ENCODE peak calls at places on chromosome 9, in six cellular contexts. One of them, this sample, is unnamed.

GRCh38 chr9:77616191-77616590 is 31.9 kb downstream of the GNA14 start:
- DNase-seq in suprapubic skin: no peak
- DNase-seq in lower leg skin: no peak
- DNase-seq in AG04450: no peak
- DNase-seq in stomach: no peak
- DNase-seq in esophagus squamous epithelium: no peak
- DNase-seq in this sample: no peak

GRCh38 chr9:114205171-114206015 is 50.1 kb downstream of the COL27A1 start:
- DNase-seq in suprapubic skin: no peak
- DNase-seq in lower leg skin: no peak
- DNase-seq in AG04450: no peak
- DNase-seq in stomach: no peak
- DNase-seq in esophagus squamous epithelium: no peak
- DNase-seq in this sample: no peak

GRCh38 chr9:130870491-130871381 is 25.9 kb downstream of the QRFP start:
- DNase-seq in suprapubic skin: no peak
- DNase-seq in lower leg skin: no peak
- DNase-seq in AG04450: no peak
- DNase-seq in stomach: no peak
- DNase-seq in esophagus squamous epithelium: no peak
- DNase-seq in this sample: no peak

GRCh38 chr9:19162956-19163355 is 35.7 kb upstream of the PLIN2 start:
- DNase-seq in suprapubic skin: no peak
- DNase-seq in lower leg skin: no peak
- DNase-seq in AG04450: no peak
- DNase-seq in stomach: no peak
- DNase-seq in esophagus squamous epithelium: no peak
- DNase-seq in this sample: no peak

GRCh38 chr9:120265791-120266190 is 314.2 kb downstream of the CDK5RAP2 start:
- DNase-seq in suprapubic skin: no peak
- DNase-seq in lower leg skin: no peak
- DNase-seq in AG04450: no peak
- DNase-seq in stomach: no peak
- DNase-seq in esophagus squamous epithelium: no peak
- DNase-seq in this sample: no peak

GRCh38 chr9:113614843-113615648 is 151.5 kb downstream of the RGS3 start:
- DNase-seq in suprapubic skin: no peak
- DNase-seq in lower leg skin: no peak
- DNase-seq in AG04450: no peak
- DNase-seq in stomach: no peak
- DNase-seq in esophagus squamous epithelium: no peak
- DNase-seq in this sample: no peak

GRCh38 chr9:113978954-113979712 is 99.0 kb downstream of the AMBP start:
- DNase-seq in suprapubic skin: no peak
- DNase-seq in lower leg skin: no peak
- DNase-seq in AG04450: no peak
- DNase-seq in stomach: no peak
- DNase-seq in esophagus squamous epithelium: no peak
- DNase-seq in this sample: no peak

GRCh38 chr9:123929870-123930831 is at the start of gene DENND1A:
- DNase-seq in suprapubic skin: peak
- DNase-seq in lower leg skin: peak
- DNase-seq in AG04450: peak
- DNase-seq in stomach: peak
- DNase-seq in esophagus squamous epithelium: peak
- DNase-seq in this sample: peak

GRCh38 chr9:126705767-126706697 is 92.3 kb downstream of the LMX1B start:
- DNase-seq in suprapubic skin: peak
- DNase-seq in lower leg skin: peak
- DNase-seq in AG04450: no peak
- DNase-seq in stomach: peak
- DNase-seq in esophagus squamous epithelium: no peak
- DNase-seq in this sample: peak

GRCh38 chr9:134783699-134784039 is 96.9 kb upstream of the FCN2 start:
- DNase-seq in suprapubic skin: no peak
- DNase-seq in lower leg skin: no peak
- DNase-seq in AG04450: no peak
- DNase-seq in stomach: no peak
- DNase-seq in esophagus squamous epithelium: no peak
- DNase-seq in this sample: no peak

GRCh38 chr9:72856985-72857631 is 95.7 kb downstream of the ALDH1A1 start:
- DNase-seq in suprapubic skin: no peak
- DNase-seq in lower leg skin: no peak
- DNase-seq in AG04450: peak
- DNase-seq in stomach: peak
- DNase-seq in esophagus squamous epithelium: no peak
- DNase-seq in this sample: no peak

GRCh38 chr9:76441551-76442322 is 17.2 kb upstream of the GCNT1 start:
- DNase-seq in suprapubic skin: no peak
- DNase-seq in lower leg skin: peak
- DNase-seq in AG04450: no peak
- DNase-seq in stomach: no peak
- DNase-seq in esophagus squamous epithelium: no peak
- DNase-seq in this sample: no peak

DNA sequence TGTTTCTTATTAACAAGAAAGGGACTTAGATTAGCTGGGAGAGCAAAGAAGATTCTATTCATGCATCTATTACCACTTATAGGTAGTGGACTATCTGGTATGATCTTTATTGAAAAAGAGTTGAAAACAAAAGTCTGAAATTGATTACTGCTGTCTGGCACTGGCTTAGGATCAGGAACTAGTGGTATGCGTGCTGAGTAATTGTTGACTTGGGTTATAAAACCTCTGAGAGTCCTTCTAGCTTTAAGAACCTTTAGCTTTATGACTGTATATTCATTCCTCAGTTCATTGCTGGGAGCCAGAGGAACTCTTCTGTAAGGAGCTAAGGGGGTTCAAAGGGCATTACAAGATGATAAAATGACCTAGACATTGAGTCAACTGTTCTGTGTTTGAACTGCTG is 7.6 kb downstream of the SLC1A1 start:
- DNase-seq in suprapubic skin: no peak
- DNase-seq in lower leg skin: no peak
- DNase-seq in AG04450: no peak
- DNase-seq in stomach: no peak
- DNase-seq in esophagus squamous epithelium: no peak
- DNase-seq in this sample: peak
- H3K4me3 ChIP-seq in suprapubic skin: no peak
- H3K4me3 ChIP-seq in lower leg skin: no peak
- H3K4me3 ChIP-seq in AG04450: no peak
- H3K4me3 ChIP-seq in stomach: no peak
- H3K4me3 ChIP-seq in esophagus squamous epithelium: no peak
- H3K4me3 ChIP-seq in this sample: no peak

DNA sequence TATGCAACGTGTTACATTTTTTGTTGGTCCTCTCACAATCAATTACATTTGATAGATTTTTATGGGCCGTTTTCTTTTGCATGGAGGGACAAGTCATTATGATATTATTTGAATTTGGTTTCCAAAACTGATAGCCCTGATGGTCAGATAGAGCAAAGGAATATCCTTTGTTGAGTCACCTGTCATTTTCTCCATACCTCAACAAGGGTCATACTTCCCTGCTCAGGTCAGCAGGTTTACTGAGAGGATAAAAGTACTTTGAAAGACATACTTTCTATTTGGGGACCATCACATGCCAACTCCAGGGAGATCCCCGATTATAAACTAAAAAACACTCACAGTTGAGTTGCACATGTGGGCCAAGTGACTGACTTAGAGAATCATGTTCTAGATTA is 132.9 kb downstream of the SUSD1 start:
- DNase-seq in suprapubic skin: no peak
- DNase-seq in lower leg skin: no peak
- DNase-seq in AG04450: no peak
- DNase-seq in stomach: no peak
- DNase-seq in esophagus squamous epithelium: no peak
- DNase-seq in this sample: no peak
- TF ChIP-seq CTCF in suprapubic skin: no peak
- TF ChIP-seq CTCF in lower leg skin: no peak
- TF ChIP-seq CTCF in AG04450: no peak
- TF ChIP-seq CTCF in stomach: no peak
- TF ChIP-seq CTCF in esophagus squamous epithelium: no peak
- TF ChIP-seq CTCF in this sample: no peak

GRCh38 chr9:88993871-88994819 is 2.9 kb downstream of the S1PR3 start:
- DNase-seq in suprapubic skin: no peak
- DNase-seq in lower leg skin: no peak
- DNase-seq in AG04450: no peak
- DNase-seq in stomach: no peak
- DNase-seq in esophagus squamous epithelium: no peak
- DNase-seq in this sample: no peak

GRCh38 chr9:88995627-88996026 is 4.4 kb downstream of the S1PR3 start:
- DNase-seq in suprapubic skin: no peak
- DNase-seq in lower leg skin: no peak
- DNase-seq in AG04450: no peak
- DNase-seq in stomach: no peak
- DNase-seq in esophagus squamous epithelium: no peak
- DNase-seq in this sample: no peak

GRCh38 chr9:88994820-88995180 is 3.5 kb downstream of the S1PR3 start:
- DNase-seq in suprapubic skin: no peak
- DNase-seq in lower leg skin: no peak
- DNase-seq in AG04450: no peak
- DNase-seq in stomach: no peak
- DNase-seq in esophagus squamous epithelium: no peak
- DNase-seq in this sample: no peak

GRCh38 chr9:88996046-88997005 is 5.1 kb downstream of the S1PR3 start:
- DNase-seq in suprapubic skin: no peak
- DNase-seq in lower leg skin: no peak
- DNase-seq in AG04450: no peak
- DNase-seq in stomach: no peak
- DNase-seq in esophagus squamous epithelium: no peak
- DNase-seq in this sample: no peak

DNA sequence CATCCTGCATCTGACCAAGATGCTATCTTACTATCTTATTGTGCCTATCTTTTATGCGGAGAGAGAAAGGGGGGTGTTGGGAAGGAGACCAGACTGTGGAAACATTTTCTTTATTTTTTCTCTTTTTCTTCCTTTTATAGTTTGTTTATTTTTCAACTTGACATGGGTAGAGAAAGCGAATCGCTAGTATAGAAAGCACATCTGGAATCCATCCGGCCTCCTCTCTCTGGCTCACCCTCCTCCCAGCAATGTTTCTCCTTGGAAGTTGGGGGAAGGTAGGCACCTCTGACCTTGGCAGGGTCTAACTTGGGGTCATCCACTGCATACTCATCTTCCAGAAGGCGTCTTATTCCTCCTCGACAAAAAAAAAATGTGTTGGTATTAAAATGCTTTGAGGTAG is 3.9 kb downstream of the S1PR3 start:
- DNase-seq in suprapubic skin: no peak
- DNase-seq in lower leg skin: no peak
- DNase-seq in AG04450: no peak
- DNase-seq in stomach: no peak
- DNase-seq in esophagus squamous epithelium: no peak
- DNase-seq in this sample: no peak
- H3K4me3 ChIP-seq in suprapubic skin: no peak
- H3K4me3 ChIP-seq in lower leg skin: no peak
- H3K4me3 ChIP-seq in AG04450: no peak
- H3K4me3 ChIP-seq in stomach: peak
- H3K4me3 ChIP-seq in esophagus squamous epithelium: no peak
- H3K4me3 ChIP-seq in this sample: no peak

GRCh38 chr9:94991961-94992907 is 265.7 kb downstream of the AOPEP start:
- DNase-seq in suprapubic skin: no peak
- DNase-seq in lower leg skin: no peak
- DNase-seq in AG04450: no peak
- DNase-seq in stomach: no peak
- DNase-seq in esophagus squamous epithelium: no peak
- DNase-seq in this sample: no peak
- TF ChIP-seq CTCF in suprapubic skin: no peak
- TF ChIP-seq CTCF in lower leg skin: no peak
- TF ChIP-seq CTCF in AG04450: no peak
- TF ChIP-seq CTCF in stomach: no peak
- TF ChIP-seq CTCF in esophagus squamous epithelium: no peak
- TF ChIP-seq CTCF in this sample: no peak

DNA sequence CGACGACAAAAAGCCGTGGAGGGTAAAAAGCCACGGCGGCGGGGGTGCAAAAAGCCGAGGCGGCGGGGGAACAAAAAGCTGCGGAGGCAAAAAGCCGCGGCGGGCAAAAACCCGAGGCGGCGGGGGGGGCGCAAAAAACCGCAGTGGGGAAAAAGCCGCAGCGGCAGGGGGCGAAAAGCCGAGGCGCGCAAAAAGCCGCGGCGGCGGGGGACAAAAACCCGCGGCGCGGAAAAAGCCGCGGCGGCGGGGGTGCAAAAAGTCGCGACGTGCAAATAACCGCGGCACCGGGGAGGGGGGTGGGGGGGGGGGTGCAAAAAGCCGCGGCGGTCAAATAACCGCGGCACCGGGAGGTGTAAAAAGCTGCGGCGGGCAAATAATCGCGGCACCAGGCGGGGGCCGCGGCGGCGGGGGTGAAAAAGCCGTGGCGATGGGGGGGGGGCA is 511.5 kb downstream of the FOXD4L5 start:
- DNase-seq in suprapubic skin: peak
- DNase-seq in lower leg skin: peak
- DNase-seq in AG04450: no peak
- DNase-seq in stomach: peak
- DNase-seq in esophagus squamous epithelium: no peak
- DNase-seq in this sample: peak
- H3K4me3 ChIP-seq in suprapubic skin: peak
- H3K4me3 ChIP-seq in lower leg skin: no peak
- H3K4me3 ChIP-seq in AG04450: peak
- H3K4me3 ChIP-seq in stomach: peak
- H3K4me3 ChIP-seq in esophagus squamous epithelium: peak
- H3K4me3 ChIP-seq in this sample: no peak

DNA sequence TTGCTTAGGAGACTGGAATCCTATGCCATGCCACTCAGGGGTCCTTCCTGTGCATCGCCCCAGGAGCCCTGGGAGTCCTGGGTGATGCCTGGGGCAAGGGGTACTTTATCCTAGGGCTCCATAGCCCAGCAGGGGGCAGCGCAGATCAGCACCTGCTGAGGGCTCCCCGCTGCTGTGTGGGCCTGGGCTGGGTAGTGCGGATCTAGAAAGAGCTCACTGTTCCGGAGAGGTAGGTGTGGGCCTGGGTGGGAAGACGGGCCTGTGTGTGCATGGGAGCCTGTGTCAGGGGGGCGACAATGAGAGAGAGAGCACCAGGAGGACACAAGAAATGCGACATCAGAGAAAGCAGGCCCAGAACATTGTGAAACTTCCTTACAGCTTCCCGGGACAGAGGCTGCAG is 11.4 kb upstream of the DAB2IP start:
- DNase-seq in suprapubic skin: no peak
- DNase-seq in lower leg skin: no peak
- DNase-seq in AG04450: no peak
- DNase-seq in stomach: peak
- DNase-seq in esophagus squamous epithelium: no peak
- DNase-seq in this sample: peak
- TF ChIP-seq CTCF in suprapubic skin: no peak
- TF ChIP-seq CTCF in lower leg skin: no peak
- TF ChIP-seq CTCF in AG04450: peak
- TF ChIP-seq CTCF in stomach: peak
- TF ChIP-seq CTCF in esophagus squamous epithelium: no peak
- TF ChIP-seq CTCF in this sample: peak